ENCODE peak calls at places on chromosomes 16 and 17, in four cellular contexts. J is AG09319, D is endothelial cell, Z is amniotic stem cell. X is an unnamed sample.
A peak's percentile ranks its signal among the peaks of the same experiment; 100 is the strongest.

GRCh38 chr16:71479420-71479819 is 9.7 kb downstream of the ZNF19 start:
- DNase-seq in J (no peak), Z (no peak), D (peak; percentile 27), X (peak; percentile 11)

GRCh38 chr17:55237268-55237667 is 27.5 kb upstream of the HLF start:
- DNase-seq in J (no peak), D (no peak), Z (no peak), X (no peak)

GRCh38 chr16:30122621-30123160 is 329 bp downstream of the MAPK3 start:
- DNase-seq in D (no peak), Z (no peak), J (no peak), X (no peak)

GRCh38 chr17:50864747-50865059 is 1.5 kb downstream of the TOB1 start:
- DNase-seq in Z (no peak), J (no peak), D (no peak), X (no peak)

GRCh38 chr17:78787444-78787843 is 5.4 kb upstream of the CYTH1 start:
- DNase-seq in Z (no peak), J (no peak), D (no peak), X (no peak)

GRCh38 chr17:10197721-10198508 is 491 bp downstream of the GAS7 start:
- DNase-seq in D (peak; percentile 40), J (no peak), Z (no peak), X (no peak)

GRCh38 chr16:50838885-50839284 is 97.0 kb downstream of the CYLD start:
- DNase-seq in D (no peak), Z (no peak), J (no peak), X (no peak)

GRCh38 chr16:53369921-53370320 is 64.3 kb upstream of the RBL2 start:
- DNase-seq in Z (no peak), D (no peak), J (no peak), X (no peak)

GRCh38 chr16:82280867-82281266 is 110.8 kb upstream of the MPHOSPH6 start:
- DNase-seq in J (no peak), D (no peak), Z (no peak), X (no peak)

GRCh38 chr16:85185701-85186100 is 73.4 kb upstream of the CIBAR2 start:
- DNase-seq in D (no peak), Z (no peak), J (no peak), X (no peak)

GRCh38 chr16:66223176-66223780 is 143.2 kb upstream of the CDH5 start:
- DNase-seq in Z (no peak), J (peak; percentile 12), D (no peak), X (no peak)

GRCh38 chr17:44251062-44251461 is 16.9 kb downstream of the SLC4A1 start:
- DNase-seq in D (no peak), Z (no peak), J (no peak), X (no peak)

GRCh38 chr17:29242051-29242450 is 4.6 kb upstream of the CRYBA1 start:
- DNase-seq in D (no peak), Z (no peak), J (no peak), X (no peak)

GRCh38 chr16:64580558-64580957 is 541.3 kb downstream of the CDH11 start:
- DNase-seq in Z (no peak), J (no peak), D (no peak), X (no peak)

GRCh38 chr17:16007439-16007838 is 7.8 kb downstream of the TTC19 start:
- DNase-seq in D (no peak), Z (no peak), J (no peak), X (no peak)

GRCh38 chr16:87853411-87854052 is 15.8 kb downstream of the SLC7A5 start:
- DNase-seq in D (peak; percentile 46), J (peak; percentile 88), Z (peak; percentile 65), X (peak; percentile 87)

GRCh38 chr16:68798398-68798797 is 44.9 kb upstream of the TANGO6 start:
- DNase-seq in Z (no peak), J (no peak), D (no peak), X (no peak)

GRCh38 chr16:72787130-72787518 is 260.8 kb downstream of the ZFHX3 start:
- DNase-seq in D (no peak), J (no peak), Z (no peak), X (no peak)

GRCh38 chr17:17224137-17224536 is 12.8 kb downstream of the FLCN start:
- DNase-seq in Z (no peak), J (no peak), D (no peak), X (no peak)

GRCh38 chr17:81254955-81255717 is 16.0 kb downstream of the NDUFAF8 start:
- DNase-seq in J (peak; percentile 43), D (peak; percentile 71), Z (peak; percentile 11), X (peak; percentile 85)

GRCh38 chr17:50290074-50290702 is 15.9 kb downstream of the TMEM92 start:
- DNase-seq in Z (peak; percentile 85), D (no peak), J (peak; percentile 96), X (peak; percentile 94)